ENCODE peak calls at places on chromosome 9, in six cellular contexts. L is NCI-H446, C is keratinocyte, E is A549, T is T-helper 9 cell, Z is GM10248. G is an unnamed sample.

GRCh38 chr9:6054280-6055099 is 39.1 kb upstream of the RANBP6 start:
- DNase-seq in Z (peak), E (peak), T (peak), L (peak), C (peak), G (peak)

GRCh38 chr9:88816141-88816540 is 175.1 kb upstream of the S1PR3 start:
- DNase-seq in Z (no peak), T (no peak), L (no peak), C (no peak), E (no peak), G (no peak)

GRCh38 chr9:129568560-129569505 is 52.1 kb downstream of the C9orf50 start:
- DNase-seq in Z (no peak), C (no peak), E (peak), L (peak), T (peak), G (peak)

GRCh38 chr9:89204811-89205210 is 26.2 kb upstream of the SHC3 start:
- DNase-seq in E (no peak), Z (no peak), T (no peak), L (no peak), C (no peak), G (no peak)

GRCh38 chr9:108258640-108259039 is 597.1 kb downstream of the ACTL7B start:
- DNase-seq in T (no peak), L (no peak), E (no peak), Z (no peak), C (no peak), G (no peak)

GRCh38 chr9:3760031-3760430 is 234.2 kb upstream of the RFX3 start:
- DNase-seq in C (no peak), T (no peak), L (no peak), E (no peak), Z (no peak), G (no peak)

GRCh38 chr9:133476531-133476930 is 2.4 kb downstream of the SLC2A6 start:
- DNase-seq in C (no peak), Z (no peak), T (no peak), L (no peak), E (no peak), G (no peak)

GRCh38 chr9:121085661-121086060 is 10.9 kb downstream of the CNTRL start:
- DNase-seq in Z (no peak), C (no peak), E (no peak), T (no peak), L (no peak), G (no peak)

GRCh38 chr9:135085830-135086546 is 1.5 kb upstream of the OLFM1 start:
- DNase-seq in T (no peak), Z (peak), C (no peak), L (peak), E (peak), G (peak)

GRCh38 chr9:76365028-76365427 is 29.2 kb downstream of the RFK start:
- DNase-seq in Z (no peak), C (no peak), E (no peak), T (no peak), L (no peak), G (no peak)

GRCh38 chr9:106945727-106946690 is 83.0 kb downstream of the ZNF462 start:
- DNase-seq in E (no peak), T (no peak), C (no peak), Z (no peak), L (no peak), G (no peak)

GRCh38 chr9:97388721-97389238 is 23.1 kb upstream of the TDRD7 start:
- DNase-seq in E (no peak), L (no peak), C (no peak), T (no peak), Z (peak), G (no peak)

GRCh38 chr9:106487256-106487655 is 375.7 kb upstream of the ZNF462 start:
- DNase-seq in Z (no peak), T (no peak), E (no peak), C (no peak), L (no peak), G (no peak)

GRCh38 chr9:115032300-115032699 is 85.7 kb downstream of the TNC start:
- DNase-seq in L (no peak), C (no peak), T (no peak), E (no peak), Z (no peak), G (no peak)

GRCh38 chr9:91066042-91066415 is 264.4 kb downstream of the SYK start:
- DNase-seq in E (no peak), C (no peak), L (no peak), Z (no peak), T (no peak), G (no peak)

GRCh38 chr9:124911766-124912165 is 29.1 kb downstream of the GOLGA1 start:
- DNase-seq in C (no peak), Z (no peak), T (no peak), L (no peak), E (no peak), G (no peak)

GRCh38 chr9:33719581-33720374 is 75.6 kb upstream of the PRSS3 start:
- DNase-seq in T (peak), C (no peak), E (peak), Z (peak), L (peak), G (peak)

GRCh38 chr9:104863180-104863883 is 64.6 kb downstream of the ABCA1 start:
- DNase-seq in C (peak), T (peak), Z (peak), E (peak), L (peak), G (peak)

GRCh38 chr9:133236291-133237071 is 27.4 kb upstream of the OBP2B start:
- DNase-seq in E (no peak), L (no peak), Z (no peak), T (no peak), C (no peak), G (no peak)

GRCh38 chr9:137319976-137320551 is 18.0 kb upstream of the NRARP start:
- DNase-seq in Z (no peak), C (no peak), E (no peak), L (no peak), T (no peak), G (no peak)

GRCh38 chr9:82597225-82598158 is 465.4 kb downstream of the RASEF start:
- DNase-seq in C (no peak), Z (no peak), T (no peak), E (no peak), L (no peak), G (no peak)